ENCODE peak calls at places on chromosome 10, in four cellular contexts. One of them, this sample, is unnamed.

GRCh38 chr10:72935358-72935757 is 19.2 kb downstream of the PLA2G12B start:
- DNase-seq in Kasumi-1: no peak
- DNase-seq in right cardiac atrium: no peak
- DNase-seq in foreskin fibroblast: peak; percentile 56
- DNase-seq in this sample: peak; percentile 18

GRCh38 chr10:92699518-92700272 is 9.9 kb downstream of the HHEX start:
- DNase-seq in Kasumi-1: peak; percentile 89
- DNase-seq in right cardiac atrium: peak; percentile 40
- DNase-seq in foreskin fibroblast: no peak
- DNase-seq in this sample: no peak

GRCh38 chr10:102597131-102597891 is 47.0 kb upstream of the TRIM8 start:
- DNase-seq in Kasumi-1: no peak
- DNase-seq in right cardiac atrium: peak; percentile 69
- DNase-seq in foreskin fibroblast: no peak
- DNase-seq in this sample: no peak

GRCh38 chr10:132563485-132564248 is 26.1 kb downstream of the INPP5A start:
- DNase-seq in Kasumi-1: no peak
- DNase-seq in right cardiac atrium: no peak
- DNase-seq in foreskin fibroblast: no peak
- DNase-seq in this sample: peak; percentile 47

GRCh38 chr10:10196701-10197100 is 821.0 kb upstream of the CELF2 start:
- DNase-seq in Kasumi-1: no peak
- DNase-seq in right cardiac atrium: no peak
- DNase-seq in foreskin fibroblast: no peak
- DNase-seq in this sample: no peak

GRCh38 chr10:102752266-102752930 is 8.7 kb downstream of the WBP1L start:
- DNase-seq in Kasumi-1: no peak
- DNase-seq in right cardiac atrium: no peak
- DNase-seq in foreskin fibroblast: peak; percentile 85
- DNase-seq in this sample: peak; percentile 90

GRCh38 chr10:79082631-79083581 is 14.1 kb downstream of the ZMIZ1 start:
- DNase-seq in Kasumi-1: no peak
- DNase-seq in right cardiac atrium: no peak
- DNase-seq in foreskin fibroblast: no peak
- DNase-seq in this sample: no peak

GRCh38 chr10:98097175-98097574 is 37.3 kb upstream of the R3HCC1L start:
- DNase-seq in Kasumi-1: no peak
- DNase-seq in right cardiac atrium: no peak
- DNase-seq in foreskin fibroblast: no peak
- DNase-seq in this sample: no peak

GRCh38 chr10:128178319-128178937 is 52.2 kb upstream of the MKI67 start:
- DNase-seq in Kasumi-1: peak; percentile 80
- DNase-seq in right cardiac atrium: no peak
- DNase-seq in foreskin fibroblast: no peak
- DNase-seq in this sample: no peak

GRCh38 chr10:32893431-32893830 is 64.6 kb downstream of the ITGB1 start:
- DNase-seq in Kasumi-1: peak; percentile 13
- DNase-seq in right cardiac atrium: no peak
- DNase-seq in foreskin fibroblast: no peak
- DNase-seq in this sample: no peak

GRCh38 chr10:112404612-112405011 is 30.7 kb downstream of the ACSL5 start:
- DNase-seq in Kasumi-1: no peak
- DNase-seq in right cardiac atrium: no peak
- DNase-seq in foreskin fibroblast: no peak
- DNase-seq in this sample: no peak

GRCh38 chr10:110323503-110323902 is 18.8 kb upstream of the SMNDC1 start:
- DNase-seq in Kasumi-1: no peak
- DNase-seq in right cardiac atrium: no peak
- DNase-seq in foreskin fibroblast: peak; percentile 97
- DNase-seq in this sample: peak; percentile 81

GRCh38 chr10:101050206-101051069 is 11.4 kb upstream of the KAZALD1 start:
- DNase-seq in Kasumi-1: peak; percentile 58
- DNase-seq in right cardiac atrium: peak; percentile 48
- DNase-seq in foreskin fibroblast: no peak
- DNase-seq in this sample: no peak

GRCh38 chr10:33273295-33274002 is 61.0 kb downstream of the NRP1 start:
- DNase-seq in Kasumi-1: no peak
- DNase-seq in right cardiac atrium: peak; percentile 94
- DNase-seq in foreskin fibroblast: peak; percentile 95
- DNase-seq in this sample: peak; percentile 93

GRCh38 chr10:116147162-116147906 is 125.7 kb downstream of the GFRA1 start:
- DNase-seq in Kasumi-1: no peak
- DNase-seq in right cardiac atrium: no peak
- DNase-seq in foreskin fibroblast: no peak
- DNase-seq in this sample: no peak

GRCh38 chr10:104680467-104681401 is 39.6 kb downstream of the SORCS3 start:
- DNase-seq in Kasumi-1: no peak
- DNase-seq in right cardiac atrium: no peak
- DNase-seq in foreskin fibroblast: no peak
- DNase-seq in this sample: no peak

GRCh38 chr10:122486396-122487080 is 25.2 kb downstream of the HTRA1 start:
- DNase-seq in Kasumi-1: no peak
- DNase-seq in right cardiac atrium: no peak
- DNase-seq in foreskin fibroblast: no peak
- DNase-seq in this sample: no peak

GRCh38 chr10:19749185-19749729 is 67.0 kb upstream of the PLXDC2 start:
- DNase-seq in Kasumi-1: no peak
- DNase-seq in right cardiac atrium: no peak
- DNase-seq in foreskin fibroblast: peak; percentile 19
- DNase-seq in this sample: peak; percentile 53

GRCh38 chr10:43824934-43825333 is 176.3 kb upstream of the ZNF32 start:
- DNase-seq in Kasumi-1: no peak
- DNase-seq in right cardiac atrium: peak; percentile 79
- DNase-seq in foreskin fibroblast: peak; percentile 40
- DNase-seq in this sample: peak; percentile 86

GRCh38 chr10:59622320-59622901 is 87.2 kb downstream of the SLC16A9 start:
- DNase-seq in Kasumi-1: peak; percentile 68
- DNase-seq in right cardiac atrium: no peak
- DNase-seq in foreskin fibroblast: peak; percentile 39
- DNase-seq in this sample: peak; percentile 30

GRCh38 chr10:107653832-107654287 is 489.4 kb upstream of the SORCS1 start:
- DNase-seq in Kasumi-1: peak; percentile 54
- DNase-seq in right cardiac atrium: no peak
- DNase-seq in foreskin fibroblast: peak; percentile 55
- DNase-seq in this sample: peak; percentile 21

GRCh38 chr10:77833225-77833624 is 93.3 kb downstream of the DLG5 start:
- DNase-seq in Kasumi-1: no peak
- DNase-seq in right cardiac atrium: no peak
- DNase-seq in foreskin fibroblast: no peak
- DNase-seq in this sample: no peak

GRCh38 chr10:24952146-24952700 is at the start of gene PRTFDC1:
- DNase-seq in Kasumi-1: no peak
- DNase-seq in right cardiac atrium: peak; percentile 55
- DNase-seq in foreskin fibroblast: no peak
- DNase-seq in this sample: no peak

GRCh38 chr10:451021-451471 is 238.4 kb downstream of the DIP2C start:
- DNase-seq in Kasumi-1: peak; percentile 39
- DNase-seq in right cardiac atrium: no peak
- DNase-seq in foreskin fibroblast: no peak
- DNase-seq in this sample: peak; percentile 15

This sample was measured in stromal cell of bone marrow.